ENCODE peak calls at places on chromosomes 16 and 17, in nine cellular contexts. Y, T, Q, N, H, R, W, X and L are unnamed samples.

GRCh38 chr16:28826141-28826540 is 3.3 kb downstream of the ATXN2L start:
- DNase-seq in Y (no peak), T (peak), Q (no peak), N (no peak), H (no peak), R (no peak), W (no peak), X (no peak), L (no peak)

GRCh38 chr17:41540921-41541625 is 13.0 kb upstream of the KRT19 start:
- DNase-seq in Y (no peak), T (no peak), Q (no peak), N (no peak), H (no peak), R (no peak), W (no peak), X (no peak), L (no peak)

GRCh38 chr17:48002208-48002919 is 31.5 kb downstream of the CDK5RAP3 start:
- DNase-seq in Y (no peak), T (peak), Q (no peak), N (peak), H (no peak), R (no peak), W (peak), X (no peak), L (no peak)

GRCh38 chr17:5823219-5823618 is 238.9 kb upstream of the NLRP1 start:
- DNase-seq in Y (no peak), T (no peak), Q (no peak), N (no peak), H (no peak), R (no peak), W (no peak), X (no peak), L (no peak)

GRCh38 chr17:19321481-19322128 is 40.9 kb downstream of the B9D1 start:
- DNase-seq in Y (no peak), T (no peak), Q (no peak), N (no peak), H (no peak), R (peak), W (no peak), X (no peak), L (no peak)

GRCh38 chr17:3260600-3260999 is 37.6 kb downstream of the OR3A1 start:
- DNase-seq in Y (no peak), T (no peak), Q (no peak), N (no peak), H (no peak), R (no peak), W (no peak), X (no peak), L (no peak)

GRCh38 chr17:75979705-75980187 is 706 bp downstream of the TEN1 start:
- DNase-seq in Y (no peak), T (no peak), Q (no peak), N (no peak), H (no peak), R (no peak), W (no peak), X (no peak), L (no peak)

GRCh38 chr17:44940321-44940720 is 7.3 kb downstream of the KIF18B start:
- DNase-seq in Y (peak), T (peak), Q (no peak), N (no peak), H (no peak), R (peak), W (no peak), X (no peak), L (no peak)

GRCh38 chr16:58107228-58107627 is 22.0 kb downstream of the CFAP20 start:
- DNase-seq in Y (no peak), T (no peak), Q (no peak), N (no peak), H (no peak), R (peak), W (no peak), X (no peak), L (no peak)

GRCh38 chr17:50478391-50479361 is at the start of gene RSAD1:
- DNase-seq in Y (peak), T (peak), Q (peak), N (peak), H (peak), R (peak), W (peak), X (peak), L (peak)

GRCh38 chr16:82302007-82302733 is 132.1 kb upstream of the MPHOSPH6 start:
- DNase-seq in Y (no peak), T (no peak), Q (no peak), N (no peak), H (no peak), R (no peak), W (no peak), X (no peak), L (no peak)

GRCh38 chr16:28873543-28874201 is 4.6 kb upstream of the ATP2A1 start:
- DNase-seq in Y (peak), T (peak), Q (no peak), N (no peak), H (no peak), R (peak), W (no peak), X (no peak), L (no peak)

GRCh38 chr16:86899156-86899555 is 320.8 kb downstream of the FOXL1 start:
- DNase-seq in Y (no peak), T (no peak), Q (no peak), N (no peak), H (no peak), R (no peak), W (no peak), X (no peak), L (no peak)

GRCh38 chr17:71472809-71473789 is 647.7 kb upstream of the SOX9 start:
- DNase-seq in Y (peak), T (peak), Q (peak), N (peak), H (peak), R (peak), W (no peak), X (no peak), L (peak)

GRCh38 chr17:261640-262039 is 80.2 kb upstream of the DOC2B start:
- DNase-seq in Y (no peak), T (no peak), Q (no peak), N (no peak), H (no peak), R (no peak), W (no peak), X (no peak), L (no peak)

GRCh38 chr16:5382484-5382883 is 284.9 kb upstream of the EEF2KMT start:
- DNase-seq in Y (no peak), T (no peak), Q (no peak), N (no peak), H (no peak), R (no peak), W (no peak), X (no peak), L (no peak)

GRCh38 chr16:58026705-58027340 is 1.3 kb downstream of the MMP15 start:
- DNase-seq in Y (no peak), T (no peak), Q (no peak), N (no peak), H (peak), R (peak), W (no peak), X (no peak), L (no peak)

GRCh38 chr16:85192736-85193493 is 80.6 kb upstream of the CIBAR2 start:
- DNase-seq in Y (no peak), T (no peak), Q (no peak), N (no peak), H (no peak), R (no peak), W (no peak), X (no peak), L (no peak)

GRCh38 chr17:82943751-82944150 is 103.9 kb upstream of the ZNF750 start:
- DNase-seq in Y (no peak), T (no peak), Q (no peak), N (no peak), H (no peak), R (no peak), W (no peak), X (no peak), L (no peak)

GRCh38 chr16:49050607-49051006 is 231.0 kb downstream of the CBLN1 start:
- DNase-seq in Y (no peak), T (peak), Q (no peak), N (no peak), H (no peak), R (no peak), W (no peak), X (no peak), L (no peak)

GRCh38 chr16:1918890-1919679 is 870 bp upstream of the HS3ST6 start:
- DNase-seq in Y (no peak), T (no peak), Q (no peak), N (no peak), H (no peak), R (peak), W (no peak), X (no peak), L (no peak)

GRCh38 chr16:71854369-71854948 is 8.7 kb downstream of the ATXN1L start:
- DNase-seq in Y (no peak), T (no peak), Q (no peak), N (no peak), H (no peak), R (no peak), W (no peak), X (no peak), L (no peak)

GRCh38 chr17:1946021-1946932 is 78.9 kb downstream of the RTN4RL1 start:
- DNase-seq in Y (no peak), T (no peak), Q (no peak), N (no peak), H (no peak), R (no peak), W (no peak), X (no peak), L (no peak)

GRCh38 chr17:2955931-2956582 is 107.3 kb downstream of the OR1D5 start:
- DNase-seq in Y (no peak), T (no peak), Q (no peak), N (no peak), H (peak), R (no peak), W (no peak), X (no peak), L (no peak)

GRCh38 chr16:27600386-27600785 is 50.4 kb downstream of the KATNIP start:
- DNase-seq in Y (no peak), T (no peak), Q (peak), N (no peak), H (no peak), R (peak), W (no peak), X (no peak), L (no peak)

GRCh38 chr16:53870831-53871230 is 166.9 kb downstream of the FTO start:
- DNase-seq in Y (no peak), T (no peak), Q (no peak), N (no peak), H (no peak), R (no peak), W (no peak), X (no peak), L (no peak)

GRCh38 chr17:20074489-20074888 is 65.3 kb downstream of the SPECC1 start:
- DNase-seq in Y (no peak), T (no peak), Q (no peak), N (no peak), H (no peak), R (no peak), W (no peak), X (no peak), L (no peak)

GRCh38 chr16:73019456-73020362 is 28.2 kb downstream of the ZFHX3 start:
- DNase-seq in Y (no peak), T (peak), Q (no peak), N (peak), H (no peak), R (no peak), W (peak), X (no peak), L (no peak)

GRCh38 chr17:58308173-58308984 is 20.2 kb downstream of the TSPOAP1 start:
- DNase-seq in Y (no peak), T (no peak), Q (peak), N (no peak), H (no peak), R (peak), W (no peak), X (no peak), L (no peak)

GRCh38 chr17:64447526-64447925 is 1.4 kb upstream of the MILR1 start:
- DNase-seq in Y (no peak), T (no peak), Q (no peak), N (no peak), H (no peak), R (no peak), W (no peak), X (no peak), L (no peak)

GRCh38 chr17:59331929-59332889 is 754 bp downstream of the YPEL2 start:
- DNase-seq in Y (peak), T (peak), Q (no peak), N (no peak), H (peak), R (peak), W (no peak), X (peak), L (no peak)

GRCh38 chr16:3015865-3016521 is 2.0 kb downstream of the CLDN6 start:
- DNase-seq in Y (no peak), T (no peak), Q (no peak), N (no peak), H (no peak), R (no peak), W (no peak), X (no peak), L (no peak)

GRCh38 chr17:16923097-16923903 is 48.6 kb downstream of the TNFRSF13B start:
- DNase-seq in Y (no peak), T (no peak), Q (no peak), N (no peak), H (peak), R (no peak), W (no peak), X (no peak), L (no peak)

GRCh38 chr17:51435171-51435552 is 174.8 kb downstream of the UTP18 start:
- DNase-seq in Y (no peak), T (no peak), Q (no peak), N (no peak), H (no peak), R (no peak), W (no peak), X (no peak), L (no peak)

GRCh38 chr16:53323924-53324323 is 110.3 kb upstream of the RBL2 start:
- DNase-seq in Y (no peak), T (no peak), Q (no peak), N (no peak), H (no peak), R (no peak), W (no peak), X (no peak), L (no peak)